ENCODE peak calls at places on chromosomes 2 and 18, in ten cellular contexts. One of them, this sample, is unnamed. For H3K4me1, the result is how much of the 10 kb centered on the place peaks cover.

GRCh38 chr2:96826546-96827278 is 10.6 kb downstream of the CNNM3 start:
- DNase-seq in ascending aorta: no peak
- DNase-seq in H9: no peak
- DNase-seq in PC-3: no peak
- DNase-seq in esophagus squamous epithelium: no peak
- DNase-seq in tibial nerve: no peak
- DNase-seq in tibial artery: no peak
- DNase-seq in IMR-90: no peak
- DNase-seq in HCT116: no peak
- DNase-seq in body of pancreas: no peak
- DNase-seq in this sample: no peak

GRCh38 chr18:77206676-77207370 is 42.8 kb upstream of the GALR1 start:
- DNase-seq in ascending aorta: peak
- DNase-seq in H9: no peak
- DNase-seq in PC-3: no peak
- DNase-seq in esophagus squamous epithelium: no peak
- DNase-seq in tibial nerve: peak
- DNase-seq in tibial artery: peak
- DNase-seq in IMR-90: peak
- DNase-seq in HCT116: no peak
- DNase-seq in body of pancreas: no peak
- DNase-seq in this sample: peak

GRCh38 chr2:64672708-64673107 is 19.0 kb upstream of the SERTAD2 start:
- DNase-seq in ascending aorta: no peak
- DNase-seq in H9: no peak
- DNase-seq in PC-3: no peak
- DNase-seq in esophagus squamous epithelium: no peak
- DNase-seq in tibial nerve: no peak
- DNase-seq in tibial artery: no peak
- DNase-seq in IMR-90: no peak
- DNase-seq in HCT116: no peak
- DNase-seq in body of pancreas: no peak
- DNase-seq in this sample: no peak

GRCh38 chr2:28300489-28300888 is 92.2 kb upstream of the FOSL2 start:
- DNase-seq in ascending aorta: no peak
- DNase-seq in H9: no peak
- DNase-seq in PC-3: no peak
- DNase-seq in esophagus squamous epithelium: no peak
- DNase-seq in tibial nerve: no peak
- DNase-seq in tibial artery: no peak
- DNase-seq in IMR-90: peak
- DNase-seq in HCT116: no peak
- DNase-seq in body of pancreas: no peak
- DNase-seq in this sample: no peak

GRCh38 chr2:65969161-65969560 is 465.8 kb upstream of the MEIS1 start:
- DNase-seq in ascending aorta: no peak
- DNase-seq in H9: no peak
- DNase-seq in PC-3: no peak
- DNase-seq in esophagus squamous epithelium: no peak
- DNase-seq in tibial nerve: no peak
- DNase-seq in tibial artery: no peak
- DNase-seq in IMR-90: no peak
- DNase-seq in HCT116: no peak
- DNase-seq in body of pancreas: peak
- DNase-seq in this sample: no peak

GRCh38 chr2:147133273-147133901 is 711.4 kb upstream of the ACVR2A start:
- DNase-seq in ascending aorta: no peak
- DNase-seq in H9: no peak
- DNase-seq in PC-3: peak
- DNase-seq in esophagus squamous epithelium: no peak
- DNase-seq in tibial nerve: no peak
- DNase-seq in tibial artery: no peak
- DNase-seq in IMR-90: no peak
- DNase-seq in HCT116: no peak
- DNase-seq in body of pancreas: no peak
- DNase-seq in this sample: no peak

GRCh38 chr2:148300534-148300933 is 279.6 kb downstream of the MBD5 start:
- DNase-seq in ascending aorta: no peak
- DNase-seq in H9: no peak
- DNase-seq in PC-3: no peak
- DNase-seq in esophagus squamous epithelium: no peak
- DNase-seq in tibial nerve: no peak
- DNase-seq in tibial artery: no peak
- DNase-seq in IMR-90: peak
- DNase-seq in HCT116: no peak
- DNase-seq in body of pancreas: no peak
- DNase-seq in this sample: no peak

GRCh38 chr2:127196998-127197397 is 23.1 kb downstream of the CYP27C1 start:
- DNase-seq in ascending aorta: no peak
- DNase-seq in H9: no peak
- DNase-seq in PC-3: peak
- DNase-seq in esophagus squamous epithelium: no peak
- DNase-seq in tibial nerve: no peak
- DNase-seq in tibial artery: no peak
- DNase-seq in IMR-90: no peak
- DNase-seq in HCT116: peak
- DNase-seq in body of pancreas: no peak
- DNase-seq in this sample: no peak

GRCh38 chr2:178863856-178864620 is 56.8 kb upstream of the TTN start:
- DNase-seq in ascending aorta: peak
- DNase-seq in H9: peak
- DNase-seq in PC-3: peak
- DNase-seq in esophagus squamous epithelium: no peak
- DNase-seq in tibial nerve: no peak
- DNase-seq in tibial artery: peak
- DNase-seq in IMR-90: no peak
- DNase-seq in HCT116: no peak
- DNase-seq in body of pancreas: peak
- DNase-seq in this sample: peak

GRCh38 chr2:121904656-121905055 is 149.2 kb downstream of the TSN start:
- DNase-seq in ascending aorta: no peak
- DNase-seq in H9: no peak
- DNase-seq in PC-3: no peak
- DNase-seq in esophagus squamous epithelium: no peak
- DNase-seq in tibial nerve: no peak
- DNase-seq in tibial artery: no peak
- DNase-seq in IMR-90: no peak
- DNase-seq in HCT116: no peak
- DNase-seq in body of pancreas: no peak
- DNase-seq in this sample: no peak

GRCh38 chr18:63997041-63997440 is 27.2 kb downstream of the SERPINB8 start:
- DNase-seq in ascending aorta: no peak
- DNase-seq in H9: no peak
- DNase-seq in PC-3: peak
- DNase-seq in esophagus squamous epithelium: no peak
- DNase-seq in tibial nerve: no peak
- DNase-seq in tibial artery: no peak
- DNase-seq in IMR-90: no peak
- DNase-seq in HCT116: no peak
- DNase-seq in body of pancreas: no peak
- DNase-seq in this sample: no peak

GRCh38 chr18:54672846-54673475 is 81.9 kb downstream of the DYNAP start:
- DNase-seq in ascending aorta: no peak
- DNase-seq in H9: no peak
- DNase-seq in PC-3: peak
- DNase-seq in esophagus squamous epithelium: no peak
- DNase-seq in tibial nerve: no peak
- DNase-seq in tibial artery: no peak
- DNase-seq in IMR-90: no peak
- DNase-seq in HCT116: no peak
- DNase-seq in body of pancreas: no peak
- DNase-seq in this sample: no peak

GRCh38 chr2:5914831-5915611 is 222.8 kb downstream of the SOX11 start:
- DNase-seq in ascending aorta: no peak
- DNase-seq in H9: peak
- DNase-seq in PC-3: peak
- DNase-seq in esophagus squamous epithelium: no peak
- DNase-seq in tibial nerve: no peak
- DNase-seq in tibial artery: no peak
- DNase-seq in IMR-90: peak
- DNase-seq in HCT116: no peak
- DNase-seq in body of pancreas: peak
- DNase-seq in this sample: no peak
- TF ChIP-seq CTCF in ascending aorta: no peak
- TF ChIP-seq CTCF in H9: peak
- TF ChIP-seq CTCF in PC-3: no peak
- TF ChIP-seq CTCF in esophagus squamous epithelium: no peak
- TF ChIP-seq CTCF in tibial nerve: no peak
- TF ChIP-seq CTCF in tibial artery: no peak
- TF ChIP-seq CTCF in IMR-90: peak
- TF ChIP-seq CTCF in HCT116: no peak
- TF ChIP-seq CTCF in body of pancreas: no peak
- TF ChIP-seq CTCF in this sample: no peak

DNA sequence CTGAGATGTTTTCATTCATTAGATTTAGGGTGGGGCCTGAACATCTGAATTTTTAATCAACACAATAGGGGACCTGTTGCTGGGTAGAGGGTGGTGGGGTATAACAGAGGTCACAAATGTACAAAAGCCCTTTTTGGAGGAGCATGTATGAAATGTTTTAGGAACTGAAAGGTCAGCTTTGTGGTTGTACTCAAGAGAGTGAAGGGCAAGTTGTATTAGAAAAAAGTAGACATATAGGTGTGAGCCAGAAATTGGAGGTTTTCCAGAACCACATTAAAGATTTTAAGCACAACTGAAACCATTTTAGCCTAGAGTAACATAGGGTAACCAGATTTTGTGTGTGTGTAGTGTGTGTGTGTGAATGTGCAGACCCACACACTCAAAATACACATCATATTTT is 62.3 kb downstream of the PTPRM start:
- DNase-seq in ascending aorta: no peak
- DNase-seq in H9: no peak
- DNase-seq in PC-3: no peak
- DNase-seq in esophagus squamous epithelium: no peak
- DNase-seq in tibial nerve: no peak
- DNase-seq in tibial artery: no peak
- DNase-seq in IMR-90: no peak
- DNase-seq in HCT116: no peak
- DNase-seq in body of pancreas: no peak
- DNase-seq in this sample: no peak
- H3K4me1 ChIP-seq in ascending aorta: under half
- H3K4me1 ChIP-seq in H9: under half
- H3K4me1 ChIP-seq in PC-3: under half
- H3K4me1 ChIP-seq in esophagus squamous epithelium: under half
- H3K4me1 ChIP-seq in tibial nerve: under half
- H3K4me1 ChIP-seq in tibial artery: under half
- H3K4me1 ChIP-seq in IMR-90: under half
- H3K4me1 ChIP-seq in HCT116: under half
- H3K4me1 ChIP-seq in body of pancreas: under half
- H3K4me1 ChIP-seq in this sample: under half

DNA sequence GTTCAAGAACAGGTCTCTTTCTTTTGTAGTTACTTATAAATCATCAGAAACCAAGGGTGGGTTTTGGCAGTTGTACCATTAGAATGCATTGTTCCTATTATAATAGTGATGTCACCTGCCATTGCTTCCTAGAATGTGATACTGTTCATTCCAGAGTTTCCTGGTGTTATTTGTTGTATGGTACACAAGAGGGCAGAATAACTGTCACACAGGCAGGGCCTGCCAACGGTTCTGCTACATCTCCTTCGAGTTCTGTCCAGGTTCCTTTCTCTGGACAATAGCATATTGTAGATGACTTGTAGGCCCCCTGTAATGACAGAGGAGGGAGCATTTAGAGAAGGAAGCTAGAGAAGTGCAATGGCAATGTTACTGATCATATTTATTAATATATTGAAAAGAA is 98.3 kb downstream of the KLHL14 start:
- DNase-seq in ascending aorta: no peak
- DNase-seq in H9: no peak
- DNase-seq in PC-3: peak
- DNase-seq in esophagus squamous epithelium: no peak
- DNase-seq in tibial nerve: no peak
- DNase-seq in tibial artery: no peak
- DNase-seq in IMR-90: no peak
- DNase-seq in HCT116: no peak
- DNase-seq in body of pancreas: no peak
- DNase-seq in this sample: peak
- TF ChIP-seq CTCF in ascending aorta: no peak
- TF ChIP-seq CTCF in H9: peak
- TF ChIP-seq CTCF in PC-3: peak
- TF ChIP-seq CTCF in esophagus squamous epithelium: no peak
- TF ChIP-seq CTCF in tibial nerve: no peak
- TF ChIP-seq CTCF in tibial artery: no peak
- TF ChIP-seq CTCF in IMR-90: no peak
- TF ChIP-seq CTCF in HCT116: peak
- TF ChIP-seq CTCF in body of pancreas: no peak
- TF ChIP-seq CTCF in this sample: no peak

GRCh38 chr2:86442642-86443005 is 1.5 kb downstream of the KDM3A start:
- DNase-seq in ascending aorta: peak
- DNase-seq in H9: peak
- DNase-seq in PC-3: peak
- DNase-seq in esophagus squamous epithelium: peak
- DNase-seq in tibial nerve: peak
- DNase-seq in tibial artery: peak
- DNase-seq in IMR-90: peak
- DNase-seq in HCT116: peak
- DNase-seq in body of pancreas: peak
- DNase-seq in this sample: peak

GRCh38 chr2:86441789-86442641 is 844 bp downstream of the KDM3A start:
- DNase-seq in ascending aorta: peak
- DNase-seq in H9: peak
- DNase-seq in PC-3: peak
- DNase-seq in esophagus squamous epithelium: peak
- DNase-seq in tibial nerve: peak
- DNase-seq in tibial artery: peak
- DNase-seq in IMR-90: peak
- DNase-seq in HCT116: no peak
- DNase-seq in body of pancreas: peak
- DNase-seq in this sample: peak

GRCh38 chr2:86445436-86445835 is 4.3 kb downstream of the KDM3A start:
- DNase-seq in ascending aorta: no peak
- DNase-seq in H9: no peak
- DNase-seq in PC-3: no peak
- DNase-seq in esophagus squamous epithelium: no peak
- DNase-seq in tibial nerve: no peak
- DNase-seq in tibial artery: no peak
- DNase-seq in IMR-90: no peak
- DNase-seq in HCT116: no peak
- DNase-seq in body of pancreas: no peak
- DNase-seq in this sample: no peak

GRCh38 chr2:86441392-86441788 is 219 bp downstream of the KDM3A start:
- DNase-seq in ascending aorta: no peak
- DNase-seq in H9: no peak
- DNase-seq in PC-3: no peak
- DNase-seq in esophagus squamous epithelium: no peak
- DNase-seq in tibial nerve: peak
- DNase-seq in tibial artery: no peak
- DNase-seq in IMR-90: no peak
- DNase-seq in HCT116: no peak
- DNase-seq in body of pancreas: no peak
- DNase-seq in this sample: no peak

GRCh38 chr2:86443601-86444000 is 2.4 kb downstream of the KDM3A start:
- DNase-seq in ascending aorta: no peak
- DNase-seq in H9: no peak
- DNase-seq in PC-3: no peak
- DNase-seq in esophagus squamous epithelium: no peak
- DNase-seq in tibial nerve: no peak
- DNase-seq in tibial artery: no peak
- DNase-seq in IMR-90: no peak
- DNase-seq in HCT116: no peak
- DNase-seq in body of pancreas: no peak
- DNase-seq in this sample: no peak
- H3K4me1 ChIP-seq in ascending aorta: under half
- H3K4me1 ChIP-seq in H9: under half
- H3K4me1 ChIP-seq in PC-3: under half
- H3K4me1 ChIP-seq in esophagus squamous epithelium: half or more
- H3K4me1 ChIP-seq in tibial nerve: under half
- H3K4me1 ChIP-seq in tibial artery: half or more
- H3K4me1 ChIP-seq in IMR-90: under half
- H3K4me1 ChIP-seq in HCT116: under half
- H3K4me1 ChIP-seq in body of pancreas: half or more
- H3K4me1 ChIP-seq in this sample: under half